ENCODE peak calls at places on chromosomes 16 and 17, in five cellular contexts. L is C1 segment of cervical spinal cord, M is glutamatergic neuron, G is activated gamma-delta T cell, S is ELR. U is an unnamed sample.

GRCh38 chr16:54648575-54648974 is 282.1 kb upstream of the IRX5 start:
- DNase-seq in L (no peak), M (no peak), G (no peak), S (no peak), U (no peak)

GRCh38 chr16:85265161-85265784 is 153.0 kb upstream of the CIBAR2 start:
- DNase-seq in L (no peak), M (no peak), G (no peak), S (no peak), U (no peak)

GRCh38 chr16:84950906-84951305 is 60.4 kb downstream of the ZDHHC7 start:
- DNase-seq in L (no peak), M (no peak), G (no peak), S (peak; percentile 71), U (no peak)

GRCh38 chr17:71472809-71473789 is 647.7 kb upstream of the SOX9 start:
- DNase-seq in L (no peak), M (no peak), G (no peak), S (peak; percentile 82), U (no peak)

GRCh38 chr16:19689342-19689741 is 28.7 kb downstream of the KNOP1 start:
- DNase-seq in L (no peak), M (no peak), G (no peak), S (no peak), U (no peak)

GRCh38 chr17:9402590-9403199 is 172.9 kb downstream of the STX8 start:
- DNase-seq in L (no peak), M (peak; percentile 63), G (no peak), S (peak; percentile 69), U (no peak)

GRCh38 chr16:4626396-4626795 is 1.8 kb downstream of the MGRN1 start:
- DNase-seq in L (no peak), M (no peak), G (no peak), S (no peak), U (no peak)

GRCh38 chr16:83046664-83047063 is 419.9 kb downstream of the CDH13 start:
- DNase-seq in L (no peak), M (no peak), G (no peak), S (no peak), U (no peak)

GRCh38 chr17:31900877-31901276 is 631 bp downstream of the UTP6 start:
- DNase-seq in L (no peak), M (no peak), G (no peak), S (peak; percentile 43), U (no peak)

GRCh38 chr17:68398731-68399637 is 58.3 kb downstream of the WIPI1 start:
- DNase-seq in L (no peak), M (peak; percentile 68), G (no peak), S (peak; percentile 94), U (no peak)

GRCh38 chr16:89350701-89351380 is 133.3 kb downstream of the ZNF778 start:
- DNase-seq in L (no peak), M (no peak), G (no peak), S (peak; percentile 49), U (no peak)

GRCh38 chr17:65222216-65222738 is 85.1 kb downstream of the RGS9 start:
- DNase-seq in L (no peak), M (no peak), G (no peak), S (peak; percentile 63), U (no peak)

GRCh38 chr16:68469728-68470460 is 21.6 kb upstream of the SMPD3 start:
- DNase-seq in L (no peak), M (no peak), G (no peak), S (no peak), U (no peak)

GRCh38 chr16:55390838-55391237 is 66.8 kb downstream of the IRX6 start:
- DNase-seq in L (no peak), M (no peak), G (no peak), S (no peak), U (no peak)

GRCh38 chr16:83898463-83899271 is at the start of gene MLYCD:
- DNase-seq in L (peak; percentile 69), M (peak; percentile 87), G (peak; percentile 68), S (peak; percentile 80), U (peak; percentile 82)

GRCh38 chr16:75566889-75567255 is 693 bp downstream of the GABARAPL2 start:
- DNase-seq in L (no peak), M (peak; percentile 22), G (peak; percentile 29), S (peak; percentile 45), U (no peak)

GRCh38 chr17:27457731-27458523 is 1.7 kb downstream of the KSR1 start:
- DNase-seq in L (no peak), M (peak; percentile 50), G (no peak), S (no peak), U (no peak)

U was measured in posterior cingulate gyrus.